ENCODE peak calls at places on chromosome 21, in six cellular contexts. X is ovary, G is RWPE2, L is OCI-LY7, Q is heart right ventricle, P is AG04450. M is an unnamed sample.

GRCh38 chr21:17679002-17679600 is 66.4 kb upstream of the BTG3 start:
- DNase-seq in X (no peak), G (no peak), L (peak; percentile 75), Q (no peak), P (peak; percentile 37), M (no peak)

GRCh38 chr21:46062471-46063211 is 35.3 kb upstream of the COL6A2 start:
- DNase-seq in X (no peak), G (no peak), L (no peak), Q (no peak), P (no peak), M (no peak)

GRCh38 chr21:45818904-45819285 is 162.7 kb upstream of the COL6A1 start:
- DNase-seq in X (no peak), G (peak; percentile 53), L (no peak), Q (no peak), P (no peak), M (no peak)

GRCh38 chr21:28884481-28884880 is 108.2 kb downstream of the LTN1 start:
- DNase-seq in X (no peak), G (no peak), L (peak; percentile 18), Q (no peak), P (no peak), M (no peak)

GRCh38 chr21:36135391-36136094 is 664 bp downstream of the CBR3 start:
- DNase-seq in X (peak; percentile 64), G (peak; percentile 73), L (peak; percentile 22), Q (peak; percentile 83), P (no peak), M (peak; percentile 91)

GRCh38 chr21:31293986-31294385 is 50.1 kb downstream of the TIAM1 start:
- DNase-seq in X (no peak), G (no peak), L (no peak), Q (no peak), P (peak; percentile 69), M (no peak)

GRCh38 chr21:46438241-46438640 is 20.4 kb upstream of the DIP2A start:
- DNase-seq in X (no peak), G (no peak), L (no peak), Q (no peak), P (no peak), M (no peak)

GRCh38 chr21:43272591-43272990 is 103.8 kb downstream of the CRYAA start:
- DNase-seq in X (peak; percentile 8), G (peak; percentile 45), L (no peak), Q (no peak), P (no peak), M (no peak)

GRCh38 chr21:36073181-36073580 is 3.4 kb downstream of the CBR1 start:
- DNase-seq in X (no peak), G (no peak), L (no peak), Q (no peak), P (no peak), M (no peak)

GRCh38 chr21:28633803-28634572 is 358.7 kb downstream of the LTN1 start:
- DNase-seq in X (no peak), G (peak; percentile 62), L (no peak), Q (peak; percentile 32), P (no peak), M (peak; percentile 45)

GRCh38 chr21:36437745-36438128 is 42.2 kb downstream of the CLDN14 start:
- DNase-seq in X (no peak), G (no peak), L (no peak), Q (no peak), P (peak; percentile 49), M (no peak)

GRCh38 chr21:45207839-45208626 is 79.7 kb downstream of the POFUT2 start:
- DNase-seq in X (no peak), G (no peak), L (no peak), Q (no peak), P (no peak), M (no peak)

GRCh38 chr21:18545908-18546307 is 142.3 kb upstream of the TMPRSS15 start:
- DNase-seq in X (no peak), G (no peak), L (no peak), Q (no peak), P (no peak), M (no peak)

GRCh38 chr21:37074546-37074945 is 1.5 kb downstream of the TTC3 start:
- DNase-seq in X (no peak), G (no peak), L (no peak), Q (no peak), P (no peak), M (no peak)

GRCh38 chr21:37427221-37427620 is 60.6 kb downstream of the DYRK1A start:
- DNase-seq in X (no peak), G (no peak), L (no peak), Q (no peak), P (no peak), M (no peak)

GRCh38 chr21:44005593-44005992 is 6.5 kb upstream of the TRAPPC10 start:
- DNase-seq in X (no peak), G (no peak), L (no peak), Q (no peak), P (no peak), M (no peak)

GRCh38 chr21:36696640-36697472 is 2.1 kb upstream of the SIM2 start:
- DNase-seq in X (no peak), G (no peak), L (no peak), Q (no peak), P (no peak), M (no peak)

GRCh38 chr21:31008355-31008754 is 29.9 kb downstream of the KRTAP19-8 start:
- DNase-seq in X (no peak), G (no peak), L (no peak), Q (no peak), P (no peak), M (no peak)

GRCh38 chr21:31117046-31117916 is 79.0 kb upstream of the KRTAP19-8 start:
- DNase-seq in X (no peak), G (no peak), L (no peak), Q (no peak), P (peak; percentile 24), M (no peak)

GRCh38 chr21:25867041-25867440 is 132.3 kb downstream of the GABPA start:
- DNase-seq in X (no peak), G (no peak), L (no peak), Q (no peak), P (no peak), M (no peak)

GRCh38 chr21:25870084-25870483 is 135.3 kb downstream of the GABPA start:
- DNase-seq in X (no peak), G (no peak), L (no peak), Q (no peak), P (no peak), M (no peak)

GRCh38 chr21:25872271-25872670 is 137.5 kb downstream of the GABPA start:
- DNase-seq in X (no peak), G (no peak), L (no peak), Q (no peak), P (no peak), M (no peak)

GRCh38 chr21:25871566-25871965 is 136.8 kb downstream of the GABPA start:
- DNase-seq in X (no peak), G (no peak), L (peak; percentile 2), Q (no peak), P (no peak), M (no peak)
- TF ChIP-seq CTCF in X (no peak), G (no peak), L (peak; percentile 45), Q (no peak), P (no peak), M (no peak)

GRCh38 chr21:39657091-39657689 is 44.5 kb downstream of the B3GALT5 start:
- DNase-seq in X (no peak), G (no peak), L (no peak), Q (no peak), P (no peak), M (no peak)
- H3K27ac ChIP-seq in X (no peak overlapping the region), G (no peak overlapping the region), L (no peak overlapping the region), Q (no peak overlapping the region), P (no peak overlapping the region), M (no peak overlapping the region)

DNA sequence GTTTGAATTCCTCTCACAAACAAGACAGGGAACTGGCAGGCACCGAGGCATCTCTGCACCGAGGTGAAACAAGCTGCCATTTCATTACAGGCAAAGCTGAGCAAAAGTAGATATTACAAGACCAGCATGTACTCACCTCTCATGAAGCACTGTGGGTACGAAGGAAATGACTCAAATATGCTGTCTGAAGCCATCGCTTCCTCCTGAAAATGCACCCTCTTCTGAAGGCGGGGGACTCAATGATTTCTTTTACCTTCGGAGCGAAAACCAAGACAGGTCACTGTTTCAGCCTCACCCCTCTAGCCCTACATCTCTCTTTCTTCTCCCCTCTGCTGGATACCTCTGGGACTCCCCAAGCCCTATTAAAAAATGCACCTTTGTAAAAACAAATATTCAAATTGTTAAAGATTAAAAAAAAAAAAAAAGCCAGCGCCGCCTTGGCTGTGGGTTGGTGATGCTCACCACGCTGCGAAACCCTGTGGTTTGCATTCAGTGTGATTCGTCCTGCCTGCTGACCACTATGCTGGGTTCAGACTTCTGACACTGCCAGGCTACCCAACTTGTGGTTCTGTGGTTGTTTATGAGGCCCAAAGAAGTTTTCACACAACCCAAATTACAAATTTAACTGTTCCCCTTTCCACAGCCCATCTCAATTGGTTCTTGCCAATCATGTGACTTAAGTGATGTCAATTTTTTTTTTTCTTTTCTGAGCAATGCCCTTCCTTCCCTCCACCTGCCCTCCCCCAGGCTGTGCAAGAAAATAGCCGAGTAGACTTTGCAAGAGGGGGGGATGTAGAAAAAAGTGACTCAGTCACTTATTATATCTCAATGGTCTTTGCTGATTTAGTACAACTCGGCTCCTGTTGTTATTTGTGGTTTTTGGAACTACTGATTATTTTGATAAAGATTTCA is at the start of gene RUNX1:
- DNase-seq in X (no peak), G (no peak), L (peak; percentile 90), Q (no peak), P (no peak), M (peak; percentile 70)
- TF ChIP-seq CTCF in X (no peak), G (no peak), L (no peak), Q (no peak), P (peak; percentile 28), M (no peak)

GRCh38 chr21:34614693-34615486 is at the start of gene RCAN1:
- DNase-seq in X (peak; percentile 86), G (peak; percentile 88), L (peak; percentile 95), Q (peak; percentile 87), P (peak; percentile 68), M (peak; percentile 94)

GRCh38 chr21:34613679-34614442 is 1.1 kb downstream of the RCAN1 start:
- DNase-seq in X (no peak), G (no peak), L (no peak), Q (no peak), P (no peak), M (no peak)

GRCh38 chr21:34615487-34615814 is 538 bp upstream of the RCAN1 start:
- DNase-seq in X (no peak), G (no peak), L (no peak), Q (no peak), P (no peak), M (no peak)

GRCh38 chr21:34612557-34612956 is 2.4 kb downstream of the RCAN1 start:
- DNase-seq in X (no peak), G (no peak), L (no peak), Q (no peak), P (no peak), M (no peak)

GRCh38 chr21:34614443-34614692 is 545 bp downstream of the RCAN1 start:
- DNase-seq in X (peak; percentile 26), G (no peak), L (no peak), Q (no peak), P (no peak), M (no peak)
- H3K27ac ChIP-seq in X (no peak overlapping the region), G (peak overlapping the region; percentile 10), L (no peak overlapping the region), Q (peak overlapping the region; percentile 90), P (no peak overlapping the region), M (peak overlapping the region; percentile 87)

GRCh38 chr21:41120997-41121396 is 47.0 kb upstream of the BACE2 start:
- DNase-seq in X (no peak), G (no peak), L (no peak), Q (no peak), P (no peak), M (no peak)

GRCh38 chr21:41124626-41125240 is 43.2 kb upstream of the BACE2 start:
- DNase-seq in X (no peak), G (no peak), L (no peak), Q (no peak), P (no peak), M (no peak)

GRCh38 chr21:41119901-41120300 is 48.1 kb upstream of the BACE2 start:
- DNase-seq in X (no peak), G (no peak), L (no peak), Q (no peak), P (no peak), M (no peak)

GRCh38 chr21:41121785-41122415 is 46.1 kb upstream of the BACE2 start:
- DNase-seq in X (peak; percentile 58), G (no peak), L (peak; percentile 60), Q (peak; percentile 73), P (peak; percentile 16), M (peak; percentile 92)
- TF ChIP-seq CTCF in X (peak; percentile 26), G (peak; percentile 91), L (peak; percentile 93), Q (peak; percentile 85), P (peak; percentile 89), M (peak; percentile 97)